ENCODE peak calls at places on chromosomes 12 and 14, in four cellular contexts. I is tibial artery, T is AG04449, U is astrocyte of the spinal cord. M is an unnamed sample.

GRCh38 chr14:67695394-67695949 is at the start of gene RDH11:
- DNase-seq in I (peak; percentile 87), T (no peak), U (peak; percentile 91), M (peak; percentile 89)

GRCh38 chr14:21001218-21001617 is 2.1 kb downstream of the SLC39A2 start:
- DNase-seq in I (no peak), T (no peak), U (no peak), M (no peak)

GRCh38 chr14:67623114-67623513 is 3.4 kb downstream of the ARG2 start:
- DNase-seq in I (no peak), T (no peak), U (no peak), M (no peak)

GRCh38 chr12:96985515-96986362 is 78.7 kb downstream of the NEDD1 start:
- DNase-seq in I (no peak), T (no peak), U (no peak), M (no peak)

GRCh38 chr14:34692348-34692747 is 22.0 kb downstream of the CFL2 start:
- DNase-seq in I (no peak), T (no peak), U (peak; percentile 39), M (peak; percentile 23)

GRCh38 chr14:67409461-67409860 is 2.5 kb downstream of the PLEK2 start:
- DNase-seq in I (no peak), T (no peak), U (no peak), M (no peak)

GRCh38 chr14:96417254-96417653 is 25.3 kb downstream of the AK7 start:
- DNase-seq in I (no peak), T (no peak), U (no peak), M (no peak)

GRCh38 chr12:127629066-127629820 is 637.7 kb upstream of the TMEM132C start:
- DNase-seq in I (no peak), T (no peak), U (peak; percentile 47), M (no peak)

GRCh38 chr12:51087818-51088217 is 4.4 kb upstream of the CSRNP2 start:
- DNase-seq in I (no peak), T (no peak), U (no peak), M (no peak)

GRCh38 chr14:51674294-51675002 is 22.7 kb downstream of the FRMD6 start:
- DNase-seq in I (no peak), T (no peak), U (peak; percentile 79), M (no peak)

GRCh38 chr12:124681779-124682391 is 114.5 kb upstream of the NCOR2 start:
- DNase-seq in I (peak; percentile 77), T (no peak), U (peak; percentile 64), M (peak; percentile 76)

GRCh38 chr12:103441437-103442186 is 54.2 kb downstream of the C12orf42 start:
- DNase-seq in I (no peak), T (no peak), U (no peak), M (no peak)

GRCh38 chr14:101475468-101476257 is 85.6 kb upstream of the DIO3 start:
- DNase-seq in I (peak; percentile 41), T (no peak), U (peak; percentile 49), M (peak; percentile 85)

GRCh38 chr14:78455896-78456435 is 285.8 kb downstream of the NRXN3 start:
- DNase-seq in I (no peak), T (no peak), U (no peak), M (no peak)

GRCh38 chr12:39638840-39639239 is 19.2 kb upstream of the ABCD2 start:
- DNase-seq in I (no peak), T (no peak), U (no peak), M (no peak)

GRCh38 chr14:44657688-44658388 is 150.8 kb upstream of the FSCB start:
- DNase-seq in I (no peak), T (no peak), U (peak; percentile 1), M (peak; percentile 67)

GRCh38 chr12:15732341-15733061 is 56.7 kb downstream of the EPS8 start:
- DNase-seq in I (no peak), T (no peak), U (peak; percentile 67), M (peak; percentile 72)

GRCh38 chr12:51923506-51924365 is 16.4 kb downstream of the ACVRL1 start:
- DNase-seq in I (peak; percentile 59), T (no peak), U (no peak), M (peak; percentile 33)

GRCh38 chr12:45231515-45232145 is 15.7 kb downstream of the ANO6 start:
- DNase-seq in I (no peak), T (no peak), U (peak; percentile 79), M (peak; percentile 87)

GRCh38 chr12:31004666-31005065 is 69.0 kb upstream of the DDX11 start:
- DNase-seq in I (no peak), T (no peak), U (no peak), M (no peak)

GRCh38 chr12:117994551-117995438 is 21.7 kb upstream of the RFC5 start:
- DNase-seq in I (no peak), T (no peak), U (no peak), M (no peak)

GRCh38 chr12:20404576-20405346 is 36.4 kb downstream of the PDE3A start:
- DNase-seq in I (peak; percentile 46), T (no peak), U (peak; percentile 22), M (peak; percentile 32)

GRCh38 chr14:81031488-81031887 is 76.1 kb downstream of the TSHR start:
- DNase-seq in I (no peak), T (no peak), U (no peak), M (no peak)

GRCh38 chr12:90065301-90065801 is 356.7 kb upstream of the ATP2B1 start:
- DNase-seq in I (no peak), T (no peak), U (no peak), M (no peak)

GRCh38 chr12:42386310-42386709 is 60.3 kb downstream of the PPHLN1 start:
- DNase-seq in I (no peak), T (no peak), U (no peak), M (no peak)

GRCh38 chr14:57883061-57883460 is 17.2 kb upstream of the SLC35F4 start:
- DNase-seq in I (no peak), T (no peak), U (no peak), M (no peak)

GRCh38 chr12:89707992-89708792 is 446 bp downstream of the ATP2B1 start:
- DNase-seq in I (no peak), T (no peak), U (peak; percentile 13), M (no peak)

GRCh38 chr12:121085113-121085841 is 46.2 kb upstream of the OASL start:
- DNase-seq in I (no peak), T (no peak), U (no peak), M (no peak)

GRCh38 chr12:122203968-122204828 is 689 bp downstream of the B3GNT4 start:
- DNase-seq in I (no peak), T (no peak), U (no peak), M (no peak)

GRCh38 chr12:52903855-52904508 is 894 bp downstream of the KRT8 start:
- DNase-seq in I (no peak), T (no peak), U (peak; percentile 33), M (no peak)

GRCh38 chr12:63811334-63811733 is 31.6 kb downstream of the RXYLT1 start:
- DNase-seq in I (no peak), T (no peak), U (no peak), M (no peak)

DNA sequence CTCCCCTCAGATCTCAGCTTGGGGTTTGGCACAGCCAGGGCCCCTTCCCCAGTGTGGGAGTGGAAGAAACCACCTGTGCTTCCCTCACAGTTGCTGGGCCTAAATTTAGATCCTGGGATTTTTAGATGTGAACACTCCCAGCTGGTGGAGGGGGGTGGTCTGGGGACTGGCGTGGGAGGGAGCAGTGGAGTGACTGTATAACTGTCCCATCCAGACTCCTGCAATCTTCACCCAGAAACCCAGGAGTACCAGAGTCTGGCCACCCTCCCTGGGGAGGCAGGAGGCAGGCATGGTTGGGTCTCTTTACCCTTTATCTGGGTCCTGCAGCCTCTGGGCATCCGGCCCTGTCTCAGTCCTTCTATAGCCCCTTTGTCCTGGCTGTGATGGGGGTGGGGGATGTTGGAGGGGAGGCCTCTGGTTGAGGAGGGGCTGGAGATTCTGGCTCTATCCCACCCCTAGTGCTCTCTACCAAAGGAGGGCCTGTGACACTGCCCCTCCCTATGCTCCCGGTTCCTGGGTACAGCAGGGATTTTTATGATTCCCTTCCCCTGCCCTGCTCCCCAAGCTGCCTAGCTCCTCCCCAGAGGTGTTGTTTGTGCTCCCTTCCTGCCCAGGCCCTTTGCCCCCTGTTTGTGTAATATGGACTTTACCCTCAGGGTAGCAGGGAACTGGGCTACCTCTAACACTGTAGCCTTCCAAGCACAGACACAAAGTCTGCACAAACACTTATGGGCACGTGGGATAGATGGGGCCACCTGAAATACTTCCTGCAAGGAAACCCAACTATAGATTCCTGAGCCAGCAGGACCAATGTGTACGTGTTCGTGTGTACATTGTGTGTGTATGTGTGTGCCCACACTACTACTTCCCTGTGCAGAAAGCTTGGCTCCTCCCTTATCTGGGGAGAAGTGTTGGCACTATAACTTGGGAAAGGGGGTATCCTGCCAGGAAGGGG is 1.7 kb downstream of the ERBB3 start:
- DNase-seq in I (no peak), T (no peak), U (no peak), M (no peak)
- H3K4me3 ChIP-seq in I (no peak overlapping the region), T (no peak overlapping the region), U (no peak overlapping the region), M (no peak overlapping the region)

DNA sequence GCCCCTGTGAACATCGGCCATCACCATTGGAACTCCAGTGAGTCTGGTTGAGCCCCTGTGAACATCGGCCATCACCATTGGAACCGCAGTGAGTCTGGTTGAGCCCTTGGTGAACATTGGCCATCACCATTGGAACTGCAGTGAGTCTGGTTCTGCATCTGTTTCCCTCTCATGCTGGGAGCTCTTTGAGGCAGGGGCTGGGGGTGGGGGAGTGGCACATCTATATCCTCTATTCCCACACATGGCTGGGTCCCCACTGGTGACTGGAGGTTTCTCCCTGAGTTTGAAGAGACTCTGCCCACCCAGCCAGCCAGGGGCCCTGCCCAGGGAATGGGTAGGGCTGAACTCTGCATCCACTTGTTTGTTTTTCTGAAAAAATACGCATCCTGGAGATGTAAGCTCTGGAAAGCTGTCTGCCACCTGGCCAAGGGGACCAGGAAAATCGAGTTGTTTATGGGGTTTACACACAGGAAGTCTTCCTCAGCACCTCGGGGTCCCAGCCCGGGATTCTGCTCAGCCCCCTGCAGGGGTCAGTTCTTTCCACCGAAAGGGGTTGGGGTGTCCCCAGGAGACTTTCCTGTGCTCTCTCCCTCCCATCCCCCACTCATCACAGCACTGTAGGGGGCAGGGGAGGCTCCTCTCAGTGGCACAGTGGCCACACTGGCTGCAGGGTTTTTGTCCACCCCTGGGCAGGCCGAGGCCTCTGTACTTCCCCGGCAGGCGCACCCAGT is 170.5 kb upstream of the GSC start:
- DNase-seq in I (no peak), T (no peak), U (no peak), M (no peak)
- H3K4me3 ChIP-seq in I (no peak overlapping the region), T (no peak overlapping the region), U (no peak overlapping the region), M (no peak overlapping the region)

GRCh38 chr12:62468394-62468793 is 1.8 kb downstream of the MON2 start:
- DNase-seq in I (no peak), T (no peak), U (no peak), M (peak; percentile 18)

GRCh38 chr12:62466596-62467411 is at the start of gene MON2:
- DNase-seq in I (peak; percentile 88), T (no peak), U (peak; percentile 87), M (peak; percentile 72)

GRCh38 chr12:62471734-62472133 is 5.1 kb downstream of the MON2 start:
- DNase-seq in I (no peak), T (no peak), U (no peak), M (no peak)

GRCh38 chr12:62469704-62470103 is 3.1 kb downstream of the MON2 start:
- DNase-seq in I (no peak), T (no peak), U (no peak), M (no peak)

DNA sequence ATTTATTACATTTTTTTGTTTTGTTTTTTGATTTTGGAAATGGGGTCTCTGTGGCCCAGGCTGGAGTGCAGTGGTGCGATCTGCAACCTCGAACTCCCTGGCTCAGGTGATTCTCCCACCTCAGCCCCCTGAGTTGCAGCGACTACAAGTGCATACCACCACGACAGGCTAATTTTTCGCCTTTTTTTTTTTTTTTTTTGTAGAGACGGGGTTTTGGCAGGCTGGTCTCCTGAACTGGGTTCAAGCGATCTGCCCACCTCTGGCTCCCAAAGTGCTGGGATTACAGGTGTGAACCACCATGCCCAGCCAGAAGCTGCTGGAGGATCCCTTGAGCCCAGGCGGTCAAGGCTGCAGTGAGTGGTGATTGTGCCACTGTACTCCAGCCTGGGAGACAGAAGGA is 2.3 kb downstream of the MON2 start:
- DNase-seq in I (no peak), T (no peak), U (no peak), M (no peak)
- H3K4me3 ChIP-seq in I (peak overlapping the region; percentile 99), T (peak overlapping the region; percentile 96), U (peak overlapping the region; percentile 6), M (peak overlapping the region; percentile 58)

GRCh38 chr14:94291906-94292525 is 1.1 kb downstream of the SERPINA10 start:
- DNase-seq in I (no peak), T (no peak), U (no peak), M (no peak)
- H3K4me3 ChIP-seq in I (no peak overlapping the region), T (no peak overlapping the region), U (no peak overlapping the region), M (no peak overlapping the region)